ENCODE peak calls at places on chromosomes 16 and 17, in nine cellular contexts. Y, M, N, I, U, V, H, W and B are unnamed samples.

GRCh38 chr16:15654591-15654990 is 4.5 kb downstream of the NDE1 start:
- DNase-seq in Y (no peak), M (no peak), N (no peak), I (no peak), U (no peak), V (no peak), H (no peak), W (no peak), B (no peak)

GRCh38 chr17:65270499-65270898 is 133.3 kb downstream of the RGS9 start:
- DNase-seq in Y (no peak), M (no peak), N (no peak), I (no peak), U (no peak), V (no peak), H (no peak), W (no peak), B (no peak)

GRCh38 chr16:88552166-88552565 is 18.0 kb upstream of the ZC3H18 start:
- DNase-seq in Y (no peak), M (no peak), N (no peak), I (no peak), U (no peak), V (no peak), H (no peak), W (no peak), B (no peak)

GRCh38 chr16:53029971-53030370 is 22.7 kb downstream of the CHD9NB start:
- DNase-seq in Y (no peak), M (no peak), N (no peak), I (no peak), U (no peak), V (no peak), H (no peak), W (no peak), B (no peak)

GRCh38 chr17:66724581-66725341 is 110.2 kb upstream of the CACNG5 start:
- DNase-seq in Y (no peak), M (no peak), N (peak), I (peak), U (no peak), V (no peak), H (no peak), W (no peak), B (no peak)

GRCh38 chr16:57565461-57565860 is 23.0 kb downstream of the ADGRG5 start:
- DNase-seq in Y (no peak), M (no peak), N (no peak), I (no peak), U (no peak), V (no peak), H (no peak), W (no peak), B (no peak)

GRCh38 chr17:32970281-32970680 is 21.4 kb upstream of the SPACA3 start:
- DNase-seq in Y (no peak), M (no peak), N (no peak), I (no peak), U (peak), V (peak), H (peak), W (no peak), B (no peak)

GRCh38 chr17:4090898-4091297 is 51.9 kb downstream of the ZZEF1 start:
- DNase-seq in Y (no peak), M (no peak), N (no peak), I (peak), U (no peak), V (peak), H (no peak), W (no peak), B (no peak)

GRCh38 chr17:4342535-4342934 is 23.9 kb downstream of the UBE2G1 start:
- DNase-seq in Y (no peak), M (no peak), N (no peak), I (no peak), U (peak), V (no peak), H (no peak), W (no peak), B (no peak)

GRCh38 chr17:80109713-80110446 is 8.5 kb downstream of the GAA start:
- DNase-seq in Y (peak), M (no peak), N (no peak), I (no peak), U (peak), V (no peak), H (no peak), W (no peak), B (no peak)

GRCh38 chr17:27245230-27245696 is 48.7 kb upstream of the WSB1 start:
- DNase-seq in Y (peak), M (peak), N (peak), I (peak), U (peak), V (peak), H (peak), W (peak), B (peak)

GRCh38 chr16:83733301-83733700 is 74.5 kb upstream of the HSBP1 start:
- DNase-seq in Y (peak), M (no peak), N (no peak), I (no peak), U (no peak), V (no peak), H (no peak), W (no peak), B (no peak)

GRCh38 chr16:48613061-48613957 is 3.3 kb upstream of the N4BP1 start:
- DNase-seq in Y (no peak), M (peak), N (peak), I (no peak), U (peak), V (no peak), H (no peak), W (peak), B (no peak)

GRCh38 chr17:78132086-78132676 is 1.6 kb downstream of the TMC8 start:
- DNase-seq in Y (no peak), M (no peak), N (peak), I (no peak), U (no peak), V (no peak), H (no peak), W (peak), B (no peak)

GRCh38 chr16:74485916-74486315 is 64.6 kb upstream of the CLEC18B start:
- DNase-seq in Y (no peak), M (no peak), N (no peak), I (no peak), U (peak), V (no peak), H (no peak), W (no peak), B (no peak)

GRCh38 chr17:79515646-79516604 is 94.9 kb downstream of the RBFOX3 start:
- DNase-seq in Y (no peak), M (no peak), N (no peak), I (peak), U (no peak), V (no peak), H (no peak), W (no peak), B (no peak)

GRCh38 chr16:80806957-80807356 is 2.6 kb upstream of the CDYL2 start:
- DNase-seq in Y (no peak), M (peak), N (no peak), I (peak), U (peak), V (peak), H (peak), W (no peak), B (no peak)

GRCh38 chr16:11094075-11094593 is 149.8 kb downstream of the CLEC16A start:
- DNase-seq in Y (peak), M (peak), N (no peak), I (no peak), U (peak), V (no peak), H (no peak), W (peak), B (no peak)

GRCh38 chr16:57600048-57600835 is 28.2 kb upstream of the ADGRG1 start:
- DNase-seq in Y (peak), M (peak), N (peak), I (no peak), U (peak), V (no peak), H (no peak), W (peak), B (no peak)

GRCh38 chr16:732936-733335 is 6.0 kb downstream of the HAGHL start:
- DNase-seq in Y (no peak), M (no peak), N (no peak), I (no peak), U (peak), V (no peak), H (no peak), W (no peak), B (peak)